ENCODE peak calls at places on chromosomes 16 and 17, in seven cellular contexts. F, A, L, J, W, G and S are unnamed samples.
A peak's percentile ranks its signal among the peaks of the same experiment; 100 is the strongest.

GRCh38 chr16:10282367-10282766 is 100.1 kb upstream of the GRIN2A start:
- DNase-seq in L (no peak), W (no peak), A (no peak), F (no peak), G (no peak), J (no peak), S (no peak)

GRCh38 chr17:79186406-79186805 is 111.8 kb downstream of the ENGASE start:
- DNase-seq in L (no peak), G (no peak), F (no peak), A (no peak), J (no peak), W (no peak), S (no peak)

GRCh38 chr16:86325360-86325759 is 185.0 kb upstream of the FOXF1 start:
- DNase-seq in A (no peak), J (no peak), W (no peak), L (no peak), F (no peak), G (no peak), S (no peak)

GRCh38 chr17:59848385-59848668 is 44.4 kb downstream of the TUBD1 start:
- DNase-seq in J (no peak), W (no peak), L (no peak), A (no peak), G (no peak), F (no peak), S (no peak)

GRCh38 chr17:63476857-63477470 is at the start of gene ACE:
- DNase-seq in J (peak; percentile 57), A (no peak), W (peak; percentile 49), F (no peak), G (peak; percentile 51), L (no peak), S (peak; percentile 39)

GRCh38 chr17:73955616-73956015 is 247.9 kb upstream of the RPL38 start:
- DNase-seq in L (no peak), F (no peak), J (no peak), A (no peak), G (no peak), W (no peak), S (no peak)

GRCh38 chr17:80095038-80095843 is 6.1 kb upstream of the GAA start:
- DNase-seq in A (no peak), L (no peak), F (no peak), J (peak; percentile 43), G (no peak), W (no peak), S (no peak)

GRCh38 chr17:3977387-3977786 is 13.2 kb upstream of the ATP2A3 start:
- DNase-seq in W (no peak), J (no peak), A (no peak), G (no peak), F (no peak), L (no peak), S (no peak)

GRCh38 chr17:41971721-41972523 is 5.3 kb downstream of the CNP start:
- DNase-seq in A (no peak), F (no peak), W (no peak), G (no peak), L (no peak), J (no peak), S (no peak)

GRCh38 chr17:10328206-10328605 is 44.6 kb downstream of the MYH13 start:
- DNase-seq in W (no peak), J (no peak), L (no peak), A (no peak), G (no peak), F (no peak), S (no peak)